ENCODE peak calls at places on chromosomes 11 and 22, in nine cellular contexts. M is WTC11, J is HFFc6, E is RWPE1, V is bronchial epithelial cell, H is activated B cell treated with CpG ODN at 0.5 μM for 24 hours, W is neural progenitor cell, C is mesothelial cell of epicardium, Z is tibial nerve. B is an unnamed sample.

GRCh38 chr11:64320556-64320955 is 2.6 kb downstream of the PRDX5 start:
- DNase-seq in W (no peak), H (no peak), Z (no peak), C (no peak), J (no peak), M (no peak), E (no peak), V (no peak), B (no peak)

GRCh38 chr22:46358766-46359165 is 23.3 kb downstream of the TRMU start:
- DNase-seq in E (no peak), M (no peak), J (no peak), C (no peak), V (no peak), W (no peak), H (no peak), Z (no peak), B (no peak)

GRCh38 chr11:47916361-47916841 is 64.0 kb upstream of the PTPRJ start:
- DNase-seq in Z (no peak), J (no peak), E (no peak), V (no peak), H (no peak), M (no peak), W (peak; percentile 24), C (peak; percentile 53), B (no peak)

GRCh38 chr11:15327786-15328231 is 213.1 kb downstream of the INSC start:
- DNase-seq in J (no peak), Z (peak; percentile 39), C (peak; percentile 81), W (peak; percentile 88), M (peak; percentile 90), H (no peak), V (peak; percentile 26), E (peak; percentile 21), B (peak; percentile 34)

GRCh38 chr11:126102436-126102894 is 39.8 kb upstream of the CDON start:
- DNase-seq in J (no peak), H (no peak), M (no peak), W (no peak), Z (no peak), E (no peak), V (no peak), C (no peak), B (no peak)

GRCh38 chr22:17842386-17842785 is 68.1 kb upstream of the BID start:
- DNase-seq in V (no peak), Z (no peak), C (no peak), J (no peak), E (no peak), W (no peak), M (no peak), H (no peak), B (peak; percentile 53)

GRCh38 chr11:35893796-35894475 is 49.9 kb upstream of the LDLRAD3 start:
- DNase-seq in Z (no peak), H (no peak), M (peak; percentile 11), V (peak; percentile 96), E (peak; percentile 91), C (peak; percentile 44), W (no peak), J (no peak), B (no peak)

GRCh38 chr11:37500425-37500824 is 902.4 kb upstream of the RAG2 start:
- DNase-seq in M (no peak), W (peak; percentile 3), H (no peak), V (peak; percentile 89), E (peak; percentile 27), Z (no peak), J (peak; percentile 8), C (no peak), B (no peak)

GRCh38 chr11:93017821-93018690 is 48.6 kb downstream of the MTNR1B start:
- DNase-seq in W (no peak), H (no peak), M (no peak), J (peak; percentile 82), C (no peak), V (no peak), Z (no peak), E (no peak), B (no peak)

DNA sequence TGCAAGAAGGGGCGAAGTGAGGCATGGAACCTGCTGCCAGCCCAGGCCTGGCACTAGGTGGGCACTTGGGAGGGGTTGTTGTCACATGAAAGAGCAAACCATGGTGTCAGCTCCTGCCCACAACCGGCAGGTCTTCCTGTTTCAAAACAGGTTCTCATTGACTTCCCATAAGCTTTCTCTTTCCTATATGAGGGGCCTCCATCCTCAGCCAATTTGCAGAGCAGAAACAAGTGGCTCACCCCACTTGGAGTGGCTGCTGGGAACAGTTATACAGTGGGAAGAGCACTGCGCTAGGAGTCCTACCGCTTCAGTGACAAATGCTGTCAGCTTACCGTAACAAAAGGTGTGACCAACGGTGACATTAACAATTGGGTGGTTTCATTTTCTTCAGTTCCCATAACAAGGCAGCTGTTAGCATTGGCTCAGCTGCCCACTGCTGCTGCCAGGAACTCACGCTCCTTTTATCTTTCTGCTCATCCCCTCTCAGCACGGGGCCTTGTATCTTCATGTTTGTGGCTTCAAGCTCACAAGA is 10.2 kb upstream of the SSTR3 start:
- DNase-seq in M (no peak), W (no peak), H (no peak), V (no peak), Z (no peak), J (no peak), E (no peak), C (no peak), B (no peak)
- TF ChIP-seq CTCF in M (no peak), W (no peak), H (no peak), V (no peak), Z (no peak), J (no peak), E (no peak), C (no peak), B (no peak)

GRCh38 chr11:452203-452744 is 2.2 kb downstream of the PTDSS2 start:
- DNase-seq in M (no peak), Z (no peak), V (no peak), H (no peak), W (no peak), C (no peak), E (no peak), J (no peak), B (no peak)

GRCh38 chr11:449889-450808 is at the start of gene PTDSS2:
- DNase-seq in J (peak; percentile 93), H (peak; percentile 93), E (peak; percentile 90), W (peak; percentile 99), M (peak; percentile 98), C (peak; percentile 93), V (peak; percentile 85), Z (peak; percentile 94), B (peak; percentile 98)

GRCh38 chr11:450809-451451 is 851 bp downstream of the PTDSS2 start:
- DNase-seq in W (peak; percentile 85), C (peak; percentile 72), H (peak; percentile 49), E (peak; percentile 64), J (peak; percentile 43), Z (peak; percentile 51), V (peak; percentile 56), M (peak; percentile 59), B (peak; percentile 71)

GRCh38 chr11:452916-453527 is 2.9 kb downstream of the PTDSS2 start:
- DNase-seq in E (no peak), V (no peak), H (no peak), Z (no peak), C (no peak), W (no peak), J (no peak), M (no peak), B (no peak)

DNA sequence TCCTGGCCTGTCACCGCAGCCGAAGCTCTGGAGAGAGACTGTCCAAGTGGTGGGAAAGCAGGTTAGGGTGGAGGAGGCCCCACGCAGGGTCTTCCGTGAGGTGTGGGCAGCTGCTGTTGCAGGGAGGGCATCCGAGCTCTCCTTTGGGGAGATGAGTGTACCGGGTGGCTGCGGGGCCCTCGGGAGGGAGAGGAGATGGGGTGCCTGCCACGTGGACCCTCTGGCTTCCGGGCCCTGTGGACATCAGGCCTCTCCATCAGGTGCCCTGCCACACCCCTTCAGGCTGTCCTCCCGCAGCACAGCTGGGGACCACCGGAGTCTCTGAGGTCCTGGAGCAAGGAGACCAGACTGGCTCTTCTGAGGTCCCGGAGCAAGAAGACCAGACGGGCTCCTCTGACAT is 1.7 kb downstream of the PTDSS2 start:
- DNase-seq in W (no peak), J (no peak), E (no peak), V (no peak), C (no peak), H (no peak), Z (no peak), M (no peak), B (no peak)
- TF ChIP-seq CTCF in W (no peak), J (no peak), E (no peak), V (no peak), C (no peak), H (no peak), Z (no peak), M (no peak), B (no peak)

GRCh38 chr11:61671527-61671926 is 8.7 kb upstream of the DAGLA start:
- DNase-seq in C (no peak), M (peak; percentile 61), J (no peak), W (peak; percentile 68), Z (no peak), E (no peak), V (peak; percentile 21), H (no peak), B (no peak)
- TF ChIP-seq CTCF in C (no peak), M (no peak), J (peak; percentile 50), W (peak; percentile 61), Z (no peak), E (no peak), V (peak; percentile 55), H (no peak), B (peak; percentile 29)

GRCh38 chr11:2209370-2209801 is 37.8 kb upstream of the TH start:
- DNase-seq in M (no peak), E (no peak), W (no peak), V (no peak), J (no peak), C (no peak), Z (no peak), H (no peak), B (no peak)

GRCh38 chr11:2209900-2210321 is 38.3 kb upstream of the TH start:
- DNase-seq in H (no peak), V (no peak), M (no peak), J (no peak), W (no peak), Z (no peak), C (no peak), E (no peak), B (no peak)

GRCh38 chr11:2207773-2208621 is 36.4 kb upstream of the TH start:
- DNase-seq in M (no peak), H (no peak), W (no peak), C (peak; percentile 27), E (no peak), V (no peak), Z (peak; percentile 4), J (no peak), B (no peak)

GRCh38 chr11:2207212-2207611 is 35.6 kb upstream of the TH start:
- DNase-seq in H (no peak), W (no peak), V (no peak), Z (peak; percentile 4), J (no peak), M (no peak), E (no peak), C (peak; percentile 20), B (no peak)

DNA sequence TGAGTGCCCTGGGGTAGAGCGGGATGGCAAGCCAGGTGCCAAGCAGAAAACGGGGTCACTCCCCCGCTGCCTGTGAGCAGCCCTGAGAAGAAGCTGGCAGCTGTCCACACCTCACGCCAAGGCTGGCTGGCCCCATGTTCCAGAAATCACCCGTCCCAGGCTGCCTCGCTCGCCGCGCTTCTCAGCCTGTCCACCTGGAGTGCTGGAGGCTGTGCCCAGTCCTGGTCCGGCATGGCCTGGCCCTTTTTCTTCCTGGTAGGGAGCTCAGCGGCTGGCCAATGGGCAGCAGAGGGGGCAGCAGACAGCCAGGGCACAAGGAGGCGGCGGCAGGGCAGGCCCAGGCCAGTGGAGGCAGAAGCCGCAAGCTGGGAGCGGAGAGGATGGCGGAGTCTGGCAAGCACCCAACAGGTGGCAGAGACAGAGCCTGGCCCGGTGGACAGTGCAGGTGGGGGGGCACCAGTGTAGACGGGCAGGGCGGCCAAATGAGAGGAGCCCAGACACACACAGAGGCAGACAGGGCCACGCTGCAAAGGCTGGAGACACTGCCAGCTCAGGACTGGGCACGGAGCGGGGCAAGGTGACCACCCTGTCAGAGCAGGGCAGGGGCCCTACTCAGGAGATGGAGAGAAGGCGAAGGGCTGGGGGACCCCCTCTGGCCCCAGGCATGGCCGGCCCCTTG is 37.2 kb upstream of the TH start:
- DNase-seq in V (peak; percentile 7), W (peak; percentile 32), C (peak; percentile 36), H (no peak), J (no peak), Z (peak; percentile 9), E (no peak), M (no peak), B (no peak)
- TF ChIP-seq CTCF in V (peak; percentile 19), W (peak; percentile 11), C (no peak), H (no peak), J (peak; percentile 20), Z (no peak), E (peak; percentile 45), M (no peak), B (no peak)